ENCODE peak calls at places on chromosome 14, in seven cellular contexts. D is mesendoderm, J is neuronal stem cell, I is IMR-90, V is mesenchymal stem cell, S is H9, Y is H1. K is an unnamed sample.
A peak's percentile ranks its signal among the peaks of the same experiment; 100 is the strongest.

GRCh38 chr14:57275023-57275664 is 6.4 kb downstream of the AP5M1 start:
- DNase-seq in D (no peak), J (no peak), I (peak; percentile 5), V (no peak), S (no peak), Y (no peak), K (no peak)

GRCh38 chr14:19800282-19801117 is 3.1 kb upstream of the OR4N2 start:
- DNase-seq in D (no peak), J (no peak), I (no peak), V (no peak), S (no peak), Y (no peak), K (peak; percentile 43)

GRCh38 chr14:71311061-71311460 is 403.8 kb downstream of the PCNX1 start:
- DNase-seq in D (no peak), J (no peak), I (no peak), V (no peak), S (no peak), Y (no peak), K (no peak)

GRCh38 chr14:28754209-28754985 is 12.2 kb upstream of the FOXG1 start:
- DNase-seq in D (peak; percentile 65), J (no peak), I (peak; percentile 48), V (peak; percentile 52), S (peak; percentile 35), Y (no peak), K (peak; percentile 20)

GRCh38 chr14:70416322-70416716 is 571 bp downstream of the SYNJ2BP start:
- DNase-seq in D (no peak), J (no peak), I (peak; percentile 8), V (peak; percentile 22), S (no peak), Y (no peak), K (no peak)

GRCh38 chr14:91901449-91902250 is 34.3 kb upstream of the TC2N start:
- DNase-seq in D (no peak), J (no peak), I (no peak), V (no peak), S (no peak), Y (no peak), K (no peak)

GRCh38 chr14:100404419-100404818 is 81.3 kb downstream of the SLC25A47 start:
- DNase-seq in D (no peak), J (no peak), I (no peak), V (no peak), S (no peak), Y (no peak), K (no peak)

GRCh38 chr14:63710497-63710896 is 17.4 kb downstream of the SGPP1 start:
- DNase-seq in D (no peak), J (no peak), I (peak; percentile 6), V (peak; percentile 29), S (no peak), Y (no peak), K (no peak)

GRCh38 chr14:56796259-56796658 is 14.0 kb downstream of the OTX2 start:
- DNase-seq in D (peak; percentile 69), J (no peak), I (no peak), V (no peak), S (no peak), Y (no peak), K (no peak)

GRCh38 chr14:38042356-38042755 is 165.3 kb upstream of the SSTR1 start:
- DNase-seq in D (peak; percentile 87), J (no peak), I (peak; percentile 75), V (peak; percentile 93), S (no peak), Y (peak; percentile 19), K (no peak)

GRCh38 chr14:53962954-53963490 is 6.4 kb upstream of the BMP4 start:
- DNase-seq in D (no peak), J (no peak), I (no peak), V (no peak), S (no peak), Y (no peak), K (no peak)

GRCh38 chr14:65745396-65746190 is 333.1 kb downstream of the FUT8 start:
- DNase-seq in D (no peak), J (no peak), I (no peak), V (no peak), S (no peak), Y (no peak), K (no peak)

GRCh38 chr14:36981832-36982528 is 190.4 kb downstream of the SLC25A21 start:
- DNase-seq in D (no peak), J (no peak), I (peak; percentile 79), V (no peak), S (no peak), Y (no peak), K (no peak)

GRCh38 chr14:95597784-95598204 is 62.9 kb downstream of the GLRX5 start:
- DNase-seq in D (peak; percentile 91), J (peak; percentile 57), I (peak; percentile 43), V (no peak), S (peak; percentile 83), Y (peak; percentile 38), K (no peak)

GRCh38 chr14:75184447-75184846 is 8.0 kb upstream of the TMED10 start:
- DNase-seq in D (no peak), J (no peak), I (peak; percentile 57), V (peak; percentile 48), S (no peak), Y (no peak), K (peak; percentile 64)

GRCh38 chr14:75182820-75183219 is 6.4 kb upstream of the TMED10 start:
- DNase-seq in D (no peak), J (no peak), I (peak; percentile 71), V (peak; percentile 71), S (no peak), Y (no peak), K (peak; percentile 73)

GRCh38 chr14:75183225-75183624 is 6.8 kb upstream of the TMED10 start:
- DNase-seq in D (no peak), J (no peak), I (no peak), V (no peak), S (no peak), Y (no peak), K (peak; percentile 81)

GRCh38 chr14:75185251-75186040 is 9.0 kb upstream of the TMED10 start:
- DNase-seq in D (no peak), J (no peak), I (no peak), V (no peak), S (no peak), Y (no peak), K (peak; percentile 98)

GRCh38 chr14:75184039-75184438 is 7.6 kb upstream of the TMED10 start:
- DNase-seq in D (no peak), J (no peak), I (no peak), V (no peak), S (no peak), Y (no peak), K (no peak)
- H2AK5ac ChIP-seq in D (no peak overlapping the region), J (no peak overlapping the region), I (peak overlapping the region; percentile 44), V (no peak overlapping the region), S (no peak overlapping the region), Y (no peak overlapping the region), K (no peak overlapping the region)

GRCh38 chr14:105646175-105646574 is 119.8 kb downstream of the TMEM121 start:
- DNase-seq in D (no peak), J (no peak), I (no peak), V (no peak), S (no peak), Y (no peak), K (no peak)

GRCh38 chr14:105635560-105635959 is 109.2 kb downstream of the TMEM121 start:
- DNase-seq in D (no peak), J (no peak), I (no peak), V (no peak), S (no peak), Y (no peak), K (no peak)

GRCh38 chr14:105636935-105637334 is 110.6 kb downstream of the TMEM121 start:
- DNase-seq in D (no peak), J (no peak), I (no peak), V (no peak), S (no peak), Y (no peak), K (no peak)

DNA sequence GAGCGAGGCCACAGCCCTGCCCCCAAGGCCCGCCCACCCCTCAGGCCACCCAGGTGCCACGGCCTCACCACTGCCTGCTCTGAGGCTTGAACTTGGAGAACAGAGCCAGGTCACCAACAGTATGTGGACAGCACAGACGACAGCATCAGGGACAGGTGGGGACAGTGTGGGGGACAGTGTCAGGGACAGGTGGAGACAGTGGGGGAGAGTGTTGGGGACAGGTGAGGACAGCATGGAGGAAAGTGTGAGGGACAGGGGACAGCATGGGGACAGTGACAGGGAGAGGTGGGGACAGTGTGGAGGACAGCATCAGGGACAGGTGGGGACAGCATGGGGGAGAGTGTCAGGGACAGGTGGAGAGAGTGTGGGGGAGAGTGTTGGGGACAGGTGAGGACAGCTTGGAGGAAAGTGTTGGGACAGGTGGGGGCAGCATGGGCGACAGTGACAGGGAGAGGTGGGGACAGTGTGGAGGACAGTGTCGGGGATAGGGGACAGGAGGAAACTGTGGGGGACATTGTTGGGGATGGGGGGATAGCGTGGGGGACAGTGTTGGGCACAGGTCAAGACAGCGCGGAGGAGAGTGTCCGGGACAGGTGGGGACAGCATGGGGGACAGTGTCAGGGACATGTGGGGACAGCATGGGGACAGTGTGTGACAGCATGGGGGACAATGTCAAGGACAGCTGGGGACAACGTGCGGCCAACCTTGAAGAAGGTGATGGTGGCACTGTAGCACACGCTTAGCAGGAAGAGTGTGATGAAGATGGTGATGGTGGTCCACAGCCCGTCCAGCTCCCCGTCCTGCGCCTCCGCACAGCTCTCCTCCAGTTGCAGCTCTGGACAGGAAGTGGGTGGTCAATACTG is 114.9 kb downstream of the TMEM121 start:
- DNase-seq in D (no peak), J (no peak), I (no peak), V (no peak), S (no peak), Y (no peak), K (no peak)
- H2BK5ac ChIP-seq in D (no peak overlapping the region), J (no peak overlapping the region), I (no peak overlapping the region), V (no peak overlapping the region), S (no peak overlapping the region), Y (no peak overlapping the region), K (no peak overlapping the region)

DNA sequence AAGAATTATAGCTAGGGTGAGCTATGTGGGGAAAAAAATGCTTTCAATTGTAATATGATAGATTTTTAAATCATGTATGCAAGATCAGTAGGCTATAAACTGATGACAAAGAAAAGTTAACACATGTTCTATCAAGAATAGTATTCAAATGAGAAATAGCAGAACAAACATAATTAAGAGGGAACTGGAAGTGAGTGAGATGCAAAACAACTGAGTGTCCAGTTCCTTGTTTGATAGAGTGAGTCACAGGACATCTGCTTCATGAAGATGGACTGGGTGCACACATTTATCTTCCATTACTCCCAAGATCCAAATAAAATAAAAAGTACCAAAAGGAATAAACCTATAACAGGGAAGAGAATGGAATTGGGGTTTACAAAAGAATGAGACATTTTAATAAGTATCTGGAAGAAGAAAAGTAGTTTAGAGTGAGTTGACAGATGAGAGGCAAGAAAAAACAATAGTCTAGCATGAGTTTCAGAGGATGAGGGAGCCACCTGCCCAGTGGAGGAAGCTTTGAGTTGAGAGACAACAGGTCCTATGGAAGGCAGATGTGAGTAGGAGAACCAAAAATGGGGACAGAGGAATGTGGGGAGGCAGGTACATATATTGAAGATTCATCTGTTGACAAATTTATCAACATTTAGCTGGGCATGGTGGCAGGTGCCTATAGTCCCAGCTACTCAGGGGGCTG is 178.1 kb upstream of the ARHGAP5 start:
- DNase-seq in D (no peak), J (no peak), I (no peak), V (no peak), S (no peak), Y (no peak), K (no peak)
- H3K4me2 ChIP-seq in D (no peak overlapping the region), J (no peak overlapping the region), I (no peak overlapping the region), V (no peak overlapping the region), S (no peak overlapping the region), Y (no peak overlapping the region), K (no peak overlapping the region)

DNA sequence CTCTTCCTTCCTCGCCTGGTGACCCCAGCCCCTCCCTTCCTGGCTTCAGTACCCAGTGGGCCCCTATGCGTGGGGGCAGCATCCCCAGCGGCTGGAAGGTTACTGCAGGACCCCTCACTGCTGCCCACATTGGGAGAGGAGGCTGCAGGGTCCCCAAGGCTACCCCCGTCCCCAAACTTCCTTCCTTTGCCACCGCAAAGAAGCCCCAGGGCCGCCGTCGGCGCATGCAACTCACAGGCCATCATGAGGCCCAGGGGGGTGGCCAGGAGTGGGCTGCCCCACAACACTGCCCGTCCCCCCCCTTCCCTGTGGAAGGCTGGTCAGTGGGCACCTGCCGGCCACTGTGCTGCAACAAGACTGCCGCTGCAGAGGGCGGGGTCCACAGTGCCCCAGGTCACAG is 9.5 kb upstream of the TNFAIP2 start:
- DNase-seq in D (no peak), J (no peak), I (no peak), V (no peak), S (no peak), Y (no peak), K (no peak)
- H2AK5ac ChIP-seq in D (no peak overlapping the region), J (peak overlapping the region; percentile 97), I (peak overlapping the region; percentile 20), V (peak overlapping the region; percentile 24), S (no peak overlapping the region), Y (no peak overlapping the region), K (no peak overlapping the region)

K was measured in trophoblast cell.